ENCODE peak calls at places on chromosomes 11 and 22, in ten cellular contexts. One of them, this sample, is unnamed.

GRCh38 chr11:68352591-68352990 is 40.2 kb downstream of the LRP5 start:
- DNase-seq in left ventricle myocardium inferior: no peak
- DNase-seq in colonic mucosa: no peak
- DNase-seq in spleen: no peak
- DNase-seq in CD8-positive, alpha-beta memory T cell: no peak
- DNase-seq in psoas muscle: no peak
- DNase-seq in uterus: no peak
- DNase-seq in heart left ventricle: no peak
- DNase-seq in naive thymus-derived CD4-positive, alpha-beta T cell: no peak
- DNase-seq in endothelial cell of umbilical vein: no peak
- DNase-seq in this sample: no peak

GRCh38 chr11:36012979-36013378 is 69.1 kb downstream of the LDLRAD3 start:
- DNase-seq in uterus: no peak
- DNase-seq in psoas muscle: no peak
- DNase-seq in colonic mucosa: no peak
- DNase-seq in spleen: no peak
- DNase-seq in CD8-positive, alpha-beta memory T cell: no peak
- DNase-seq in heart left ventricle: no peak
- DNase-seq in naive thymus-derived CD4-positive, alpha-beta T cell: no peak
- DNase-seq in left ventricle myocardium inferior: no peak
- DNase-seq in endothelial cell of umbilical vein: no peak
- DNase-seq in this sample: no peak

GRCh38 chr22:28008649-28009048 is 89.6 kb upstream of the PITPNB start:
- DNase-seq in left ventricle myocardium inferior: no peak
- DNase-seq in CD8-positive, alpha-beta memory T cell: no peak
- DNase-seq in naive thymus-derived CD4-positive, alpha-beta T cell: no peak
- DNase-seq in colonic mucosa: no peak
- DNase-seq in uterus: no peak
- DNase-seq in heart left ventricle: no peak
- DNase-seq in endothelial cell of umbilical vein: no peak
- DNase-seq in spleen: no peak
- DNase-seq in psoas muscle: no peak
- DNase-seq in this sample: no peak

GRCh38 chr11:72069787-72070251 is 10.5 kb downstream of the NUMA1 start:
- DNase-seq in spleen: peak
- DNase-seq in endothelial cell of umbilical vein: peak
- DNase-seq in CD8-positive, alpha-beta memory T cell: no peak
- DNase-seq in colonic mucosa: peak
- DNase-seq in heart left ventricle: peak
- DNase-seq in uterus: peak
- DNase-seq in naive thymus-derived CD4-positive, alpha-beta T cell: no peak
- DNase-seq in left ventricle myocardium inferior: peak
- DNase-seq in psoas muscle: peak
- DNase-seq in this sample: peak

GRCh38 chr11:62923634-62924411 is 2.7 kb upstream of the CHRM1 start:
- DNase-seq in colonic mucosa: no peak
- DNase-seq in naive thymus-derived CD4-positive, alpha-beta T cell: peak
- DNase-seq in endothelial cell of umbilical vein: no peak
- DNase-seq in spleen: no peak
- DNase-seq in heart left ventricle: no peak
- DNase-seq in left ventricle myocardium inferior: no peak
- DNase-seq in uterus: no peak
- DNase-seq in CD8-positive, alpha-beta memory T cell: no peak
- DNase-seq in psoas muscle: no peak
- DNase-seq in this sample: no peak

GRCh38 chr22:17370036-17370765 is 941 bp downstream of the CECR2 start:
- DNase-seq in spleen: peak
- DNase-seq in colonic mucosa: no peak
- DNase-seq in CD8-positive, alpha-beta memory T cell: no peak
- DNase-seq in heart left ventricle: peak
- DNase-seq in psoas muscle: peak
- DNase-seq in uterus: no peak
- DNase-seq in endothelial cell of umbilical vein: no peak
- DNase-seq in naive thymus-derived CD4-positive, alpha-beta T cell: no peak
- DNase-seq in left ventricle myocardium inferior: peak
- DNase-seq in this sample: peak

GRCh38 chr22:41561335-41561734 is 525 bp downstream of the CSDC2 start:
- DNase-seq in endothelial cell of umbilical vein: no peak
- DNase-seq in colonic mucosa: no peak
- DNase-seq in CD8-positive, alpha-beta memory T cell: no peak
- DNase-seq in left ventricle myocardium inferior: no peak
- DNase-seq in psoas muscle: no peak
- DNase-seq in heart left ventricle: peak
- DNase-seq in naive thymus-derived CD4-positive, alpha-beta T cell: no peak
- DNase-seq in spleen: no peak
- DNase-seq in uterus: no peak
- DNase-seq in this sample: no peak

GRCh38 chr22:44702479-44703219 is 645 bp downstream of the PRR5 start:
- DNase-seq in heart left ventricle: no peak
- DNase-seq in psoas muscle: no peak
- DNase-seq in endothelial cell of umbilical vein: no peak
- DNase-seq in CD8-positive, alpha-beta memory T cell: no peak
- DNase-seq in colonic mucosa: peak
- DNase-seq in spleen: peak
- DNase-seq in naive thymus-derived CD4-positive, alpha-beta T cell: peak
- DNase-seq in uterus: no peak
- DNase-seq in left ventricle myocardium inferior: no peak
- DNase-seq in this sample: no peak

GRCh38 chr11:74714904-74715303 is 16.3 kb downstream of the CHRDL2 start:
- DNase-seq in CD8-positive, alpha-beta memory T cell: no peak
- DNase-seq in psoas muscle: no peak
- DNase-seq in uterus: no peak
- DNase-seq in spleen: no peak
- DNase-seq in naive thymus-derived CD4-positive, alpha-beta T cell: no peak
- DNase-seq in colonic mucosa: no peak
- DNase-seq in heart left ventricle: no peak
- DNase-seq in endothelial cell of umbilical vein: no peak
- DNase-seq in left ventricle myocardium inferior: no peak
- DNase-seq in this sample: no peak

GRCh38 chr22:37390075-37390474 is 37.2 kb downstream of the ELFN2 start:
- DNase-seq in spleen: no peak
- DNase-seq in left ventricle myocardium inferior: no peak
- DNase-seq in endothelial cell of umbilical vein: no peak
- DNase-seq in colonic mucosa: no peak
- DNase-seq in heart left ventricle: no peak
- DNase-seq in uterus: no peak
- DNase-seq in psoas muscle: no peak
- DNase-seq in naive thymus-derived CD4-positive, alpha-beta T cell: no peak
- DNase-seq in CD8-positive, alpha-beta memory T cell: no peak
- DNase-seq in this sample: no peak

GRCh38 chr11:131696584-131697120 is 326.2 kb downstream of the NTM start:
- DNase-seq in psoas muscle: no peak
- DNase-seq in left ventricle myocardium inferior: no peak
- DNase-seq in CD8-positive, alpha-beta memory T cell: no peak
- DNase-seq in endothelial cell of umbilical vein: no peak
- DNase-seq in heart left ventricle: no peak
- DNase-seq in naive thymus-derived CD4-positive, alpha-beta T cell: no peak
- DNase-seq in colonic mucosa: no peak
- DNase-seq in spleen: no peak
- DNase-seq in uterus: no peak
- DNase-seq in this sample: no peak

GRCh38 chr11:74981888-74982287 is 6.8 kb upstream of the NEU3 start:
- DNase-seq in left ventricle myocardium inferior: no peak
- DNase-seq in endothelial cell of umbilical vein: no peak
- DNase-seq in spleen: no peak
- DNase-seq in heart left ventricle: no peak
- DNase-seq in CD8-positive, alpha-beta memory T cell: no peak
- DNase-seq in psoas muscle: no peak
- DNase-seq in uterus: no peak
- DNase-seq in colonic mucosa: no peak
- DNase-seq in naive thymus-derived CD4-positive, alpha-beta T cell: no peak
- DNase-seq in this sample: no peak

GRCh38 chr22:35539910-35540599 is 576 bp upstream of the RASD2 start:
- DNase-seq in CD8-positive, alpha-beta memory T cell: peak
- DNase-seq in psoas muscle: peak
- DNase-seq in uterus: peak
- DNase-seq in naive thymus-derived CD4-positive, alpha-beta T cell: peak
- DNase-seq in left ventricle myocardium inferior: peak
- DNase-seq in heart left ventricle: peak
- DNase-seq in spleen: peak
- DNase-seq in endothelial cell of umbilical vein: no peak
- DNase-seq in colonic mucosa: peak
- DNase-seq in this sample: peak
- H3K4me3 ChIP-seq in CD8-positive, alpha-beta memory T cell: peak
- H3K4me3 ChIP-seq in psoas muscle: peak
- H3K4me3 ChIP-seq in uterus: peak
- H3K4me3 ChIP-seq in naive thymus-derived CD4-positive, alpha-beta T cell: peak
- H3K4me3 ChIP-seq in left ventricle myocardium inferior: peak
- H3K4me3 ChIP-seq in heart left ventricle: peak
- H3K4me3 ChIP-seq in spleen: peak
- H3K4me3 ChIP-seq in endothelial cell of umbilical vein: no peak
- H3K4me3 ChIP-seq in colonic mucosa: peak
- H3K4me3 ChIP-seq in this sample: peak

GRCh38 chr11:129316781-129317180 is 58.9 kb upstream of the BARX2 start:
- DNase-seq in psoas muscle: no peak
- DNase-seq in endothelial cell of umbilical vein: no peak
- DNase-seq in left ventricle myocardium inferior: no peak
- DNase-seq in spleen: no peak
- DNase-seq in naive thymus-derived CD4-positive, alpha-beta T cell: no peak
- DNase-seq in colonic mucosa: no peak
- DNase-seq in CD8-positive, alpha-beta memory T cell: no peak
- DNase-seq in heart left ventricle: no peak
- DNase-seq in uterus: no peak
- DNase-seq in this sample: no peak
- H3K27ac ChIP-seq in psoas muscle: no peak
- H3K27ac ChIP-seq in endothelial cell of umbilical vein: no peak
- H3K27ac ChIP-seq in left ventricle myocardium inferior: no peak
- H3K27ac ChIP-seq in spleen: no peak
- H3K27ac ChIP-seq in naive thymus-derived CD4-positive, alpha-beta T cell: no peak
- H3K27ac ChIP-seq in colonic mucosa: peak
- H3K27ac ChIP-seq in CD8-positive, alpha-beta memory T cell: no peak
- H3K27ac ChIP-seq in heart left ventricle: no peak
- H3K27ac ChIP-seq in uterus: no peak
- H3K27ac ChIP-seq in this sample: no peak

GRCh38 chr11:2380396-2380795 is 3.3 kb downstream of the CD81 start:
- DNase-seq in uterus: no peak
- DNase-seq in endothelial cell of umbilical vein: no peak
- DNase-seq in heart left ventricle: no peak
- DNase-seq in left ventricle myocardium inferior: peak
- DNase-seq in psoas muscle: no peak
- DNase-seq in naive thymus-derived CD4-positive, alpha-beta T cell: no peak
- DNase-seq in colonic mucosa: no peak
- DNase-seq in CD8-positive, alpha-beta memory T cell: no peak
- DNase-seq in spleen: no peak
- DNase-seq in this sample: no peak

GRCh38 chr11:2378527-2379210 is 1.6 kb downstream of the CD81 start:
- DNase-seq in spleen: peak
- DNase-seq in heart left ventricle: no peak
- DNase-seq in colonic mucosa: no peak
- DNase-seq in endothelial cell of umbilical vein: peak
- DNase-seq in psoas muscle: peak
- DNase-seq in left ventricle myocardium inferior: peak
- DNase-seq in naive thymus-derived CD4-positive, alpha-beta T cell: no peak
- DNase-seq in uterus: peak
- DNase-seq in CD8-positive, alpha-beta memory T cell: no peak
- DNase-seq in this sample: peak

GRCh38 chr11:2377511-2378443 is 667 bp downstream of the CD81 start:
- DNase-seq in left ventricle myocardium inferior: peak
- DNase-seq in naive thymus-derived CD4-positive, alpha-beta T cell: peak
- DNase-seq in spleen: peak
- DNase-seq in CD8-positive, alpha-beta memory T cell: peak
- DNase-seq in endothelial cell of umbilical vein: peak
- DNase-seq in psoas muscle: peak
- DNase-seq in heart left ventricle: no peak
- DNase-seq in uterus: peak
- DNase-seq in colonic mucosa: peak
- DNase-seq in this sample: peak

GRCh38 chr11:2380807-2381350 is 3.8 kb downstream of the CD81 start:
- DNase-seq in naive thymus-derived CD4-positive, alpha-beta T cell: no peak
- DNase-seq in uterus: peak
- DNase-seq in spleen: peak
- DNase-seq in left ventricle myocardium inferior: peak
- DNase-seq in psoas muscle: peak
- DNase-seq in colonic mucosa: peak
- DNase-seq in endothelial cell of umbilical vein: peak
- DNase-seq in heart left ventricle: peak
- DNase-seq in CD8-positive, alpha-beta memory T cell: no peak
- DNase-seq in this sample: peak

DNA sequence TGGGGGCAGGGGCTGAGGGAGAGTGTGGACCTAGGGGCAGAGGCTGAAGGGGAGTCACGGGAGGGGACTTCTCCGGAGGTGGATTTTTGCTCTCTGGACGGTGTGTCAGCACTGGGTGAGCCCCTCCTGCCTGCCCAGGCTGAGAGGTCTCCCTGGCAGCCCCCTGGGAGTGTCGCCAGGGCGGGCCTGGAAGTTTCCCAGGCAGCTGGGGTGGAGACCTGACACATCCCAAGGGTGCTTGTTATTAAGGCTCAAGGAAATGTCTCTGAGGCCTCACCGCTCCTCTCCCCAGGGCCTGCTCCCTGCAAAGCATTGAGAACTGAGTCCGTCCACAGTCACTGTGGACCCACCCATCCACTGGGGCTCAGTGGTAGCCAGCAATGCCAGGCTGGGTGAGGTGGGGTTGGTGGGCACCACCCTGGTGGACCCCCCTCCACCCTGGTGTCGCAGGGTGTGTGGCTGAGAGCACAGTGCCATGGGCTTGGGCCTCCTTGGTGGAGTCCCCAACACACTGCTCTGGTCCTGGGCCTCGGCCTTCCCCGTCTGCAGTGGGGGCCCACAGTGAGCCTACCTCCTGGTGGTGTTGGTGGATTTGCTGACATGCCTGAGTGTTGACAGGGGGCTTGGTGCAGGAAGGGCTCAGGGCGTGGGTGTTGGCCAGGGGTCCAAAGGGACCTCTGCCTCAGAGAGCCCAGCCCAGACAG is 2.5 kb downstream of the CD81 start:
- DNase-seq in psoas muscle: peak
- DNase-seq in naive thymus-derived CD4-positive, alpha-beta T cell: no peak
- DNase-seq in spleen: peak
- DNase-seq in endothelial cell of umbilical vein: no peak
- DNase-seq in heart left ventricle: no peak
- DNase-seq in uterus: no peak
- DNase-seq in colonic mucosa: no peak
- DNase-seq in left ventricle myocardium inferior: peak
- DNase-seq in CD8-positive, alpha-beta memory T cell: no peak
- DNase-seq in this sample: peak
- H3K4me3 ChIP-seq in psoas muscle: peak
- H3K4me3 ChIP-seq in naive thymus-derived CD4-positive, alpha-beta T cell: no peak
- H3K4me3 ChIP-seq in spleen: peak
- H3K4me3 ChIP-seq in endothelial cell of umbilical vein: no peak
- H3K4me3 ChIP-seq in heart left ventricle: peak
- H3K4me3 ChIP-seq in uterus: peak
- H3K4me3 ChIP-seq in colonic mucosa: peak
- H3K4me3 ChIP-seq in left ventricle myocardium inferior: peak
- H3K4me3 ChIP-seq in CD8-positive, alpha-beta memory T cell: no peak
- H3K4me3 ChIP-seq in this sample: peak

DNA sequence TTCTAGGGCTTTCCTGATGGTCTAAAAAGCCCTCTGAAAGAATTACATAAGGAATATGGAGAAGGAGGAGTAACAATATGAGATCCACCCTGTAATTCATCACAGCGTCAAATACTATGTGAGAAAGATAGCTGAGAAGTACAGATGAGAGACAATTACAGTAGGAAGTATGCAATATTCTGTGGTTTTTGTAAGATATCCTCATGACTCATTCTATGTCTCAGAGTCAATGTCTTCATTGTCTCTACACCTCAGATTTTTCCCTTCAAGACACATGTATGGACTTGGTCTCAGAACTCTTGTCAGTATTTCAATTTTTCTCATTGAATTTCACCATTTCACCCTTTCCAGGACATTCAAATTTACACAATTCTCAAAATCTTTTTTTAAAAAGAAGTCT is 343.3 kb upstream of the CTSC start:
- DNase-seq in left ventricle myocardium inferior: no peak
- DNase-seq in naive thymus-derived CD4-positive, alpha-beta T cell: no peak
- DNase-seq in spleen: no peak
- DNase-seq in uterus: no peak
- DNase-seq in psoas muscle: no peak
- DNase-seq in CD8-positive, alpha-beta memory T cell: no peak
- DNase-seq in colonic mucosa: no peak
- DNase-seq in heart left ventricle: no peak
- DNase-seq in endothelial cell of umbilical vein: no peak
- DNase-seq in this sample: no peak
- H3K27ac ChIP-seq in left ventricle myocardium inferior: no peak
- H3K27ac ChIP-seq in naive thymus-derived CD4-positive, alpha-beta T cell: no peak
- H3K27ac ChIP-seq in spleen: no peak
- H3K27ac ChIP-seq in uterus: no peak
- H3K27ac ChIP-seq in psoas muscle: no peak
- H3K27ac ChIP-seq in CD8-positive, alpha-beta memory T cell: no peak
- H3K27ac ChIP-seq in colonic mucosa: no peak
- H3K27ac ChIP-seq in heart left ventricle: no peak
- H3K27ac ChIP-seq in endothelial cell of umbilical vein: no peak
- H3K27ac ChIP-seq in this sample: no peak

This sample was measured in heart right ventricle.